ENCODE peak calls at places on chromosome 10, in four cellular contexts. L is fibroblast of the aortic adventitia, I is WTC11, A is fibroblast of pulmonary artery. M is an unnamed sample.

GRCh38 chr10:1309969-1310789 is 254.0 kb downstream of the WDR37 start:
- DNase-seq in L (no peak), I (peak; percentile 44), A (no peak), M (no peak)

GRCh38 chr10:77494789-77495541 is 142.6 kb downstream of the KCNMA1 start:
- DNase-seq in L (no peak), A (no peak), I (no peak), M (no peak)

GRCh38 chr10:113739031-113739430 is 12.5 kb upstream of the PLEKHS1 start:
- DNase-seq in I (no peak), L (no peak), A (no peak), M (no peak)

GRCh38 chr10:78664929-78665525 is 403.7 kb upstream of the ZMIZ1 start:
- DNase-seq in I (no peak), A (peak; percentile 66), L (peak; percentile 46), M (no peak)

GRCh38 chr10:86139066-86139657 is 227.4 kb downstream of the GRID1 start:
- DNase-seq in A (no peak), L (no peak), I (peak; percentile 72), M (no peak)

GRCh38 chr10:60238408-60239100 is 151.1 kb downstream of the ANK3 start:
- DNase-seq in L (peak; percentile 89), I (peak; percentile 36), A (peak; percentile 64), M (peak; percentile 34)

GRCh38 chr10:97090644-97091043 is 95.1 kb downstream of the SLIT1 start:
- DNase-seq in I (no peak), L (no peak), A (no peak), M (no peak)

GRCh38 chr10:35781643-35782035 is 139.5 kb upstream of the FZD8 start:
- DNase-seq in I (peak; percentile 60), A (peak; percentile 8), L (peak; percentile 32), M (no peak)

GRCh38 chr10:99331207-99331803 is 2.1 kb downstream of the CNNM1 start:
- DNase-seq in A (peak; percentile 19), L (no peak), I (no peak), M (no peak)

GRCh38 chr10:1715821-1716220 is 21.5 kb downstream of the ADARB2 start:
- DNase-seq in A (no peak), L (no peak), I (peak; percentile 60), M (peak; percentile 18)

GRCh38 chr10:29648983-29649268 is 14.2 kb upstream of the SVIL start:
- DNase-seq in L (peak; percentile 32), A (peak; percentile 42), I (no peak), M (no peak)

GRCh38 chr10:17430647-17431355 is 23.6 kb downstream of the ST8SIA6 start:
- DNase-seq in A (peak; percentile 84), I (peak; percentile 76), L (peak; percentile 83), M (peak; percentile 83)

GRCh38 chr10:99172130-99172738 is 63.4 kb downstream of the HPSE2 start:
- DNase-seq in I (peak; percentile 65), L (peak; percentile 0), A (peak; percentile 42), M (peak; percentile 22)

GRCh38 chr10:54139819-54140428 is 661.1 kb downstream of the PCDH15 start:
- DNase-seq in A (no peak), I (no peak), L (no peak), M (no peak)

GRCh38 chr10:12670004-12670403 is 320.7 kb downstream of the CAMK1D start:
- DNase-seq in L (no peak), A (no peak), I (no peak), M (no peak)

GRCh38 chr10:110918269-110918632 is 729 bp downstream of the BBIP1 start:
- DNase-seq in L (peak; percentile 94), A (peak; percentile 97), I (peak; percentile 98), M (peak; percentile 95)

GRCh38 chr10:131431541-131431940 is 120.0 kb upstream of the TCERG1L start:
- DNase-seq in A (no peak), I (no peak), L (no peak), M (no peak)

GRCh38 chr10:14571866-14572507 is 202.7 kb downstream of the FAM107B start:
- DNase-seq in I (no peak), L (peak; percentile 40), A (peak; percentile 60), M (peak; percentile 94)

GRCh38 chr10:132337019-132337418 is 5.0 kb downstream of the LRRC27 start:
- DNase-seq in A (no peak), L (no peak), I (no peak), M (no peak)

GRCh38 chr10:122276611-122277205 is 5.6 kb downstream of the BTBD16 start:
- DNase-seq in A (peak; percentile 57), L (peak; percentile 35), I (peak; percentile 32), M (no peak)

GRCh38 chr10:15313034-15313433 is 58.1 kb downstream of the FAM171A1 start:
- DNase-seq in I (no peak), L (peak; percentile 53), A (no peak), M (no peak)

GRCh38 chr10:9734218-9734617 is 1283.5 kb upstream of the CELF2 start:
- DNase-seq in I (no peak), A (no peak), L (no peak), M (no peak)

GRCh38 chr10:3948843-3949242 is 163.8 kb upstream of the KLF6 start:
- DNase-seq in I (no peak), A (peak; percentile 82), L (no peak), M (no peak)

GRCh38 chr10:79313911-79314439 is 33.3 kb upstream of the PPIF start:
- DNase-seq in A (no peak), L (no peak), I (no peak), M (no peak)

GRCh38 chr10:14263041-14263440 is 67.7 kb downstream of the FRMD4A start:
- DNase-seq in A (no peak), L (no peak), I (no peak), M (no peak)

GRCh38 chr10:44860811-44861751 is 50.1 kb upstream of the TMEM72 start:
- DNase-seq in L (peak; percentile 98), I (no peak), A (peak; percentile 65), M (no peak)

GRCh38 chr10:46006219-46006618 is 24.2 kb downstream of the NCOA4 start:
- DNase-seq in A (peak; percentile 49), I (no peak), L (peak; percentile 64), M (no peak)

GRCh38 chr10:3652886-3653285 is 132.1 kb downstream of the KLF6 start:
- DNase-seq in A (peak; percentile 31), L (peak; percentile 60), I (no peak), M (no peak)

GRCh38 chr10:77201135-77202111 is 436.2 kb downstream of the KCNMA1 start:
- DNase-seq in I (no peak), A (peak; percentile 29), L (peak; percentile 42), M (no peak)

GRCh38 chr10:2280713-2281112 is 543.4 kb upstream of the ADARB2 start:
- DNase-seq in I (no peak), L (no peak), A (no peak), M (no peak)

GRCh38 chr10:44259090-44259874 is 125.6 kb downstream of the CXCL12 start:
- DNase-seq in L (no peak), A (no peak), I (no peak), M (no peak)

DNA sequence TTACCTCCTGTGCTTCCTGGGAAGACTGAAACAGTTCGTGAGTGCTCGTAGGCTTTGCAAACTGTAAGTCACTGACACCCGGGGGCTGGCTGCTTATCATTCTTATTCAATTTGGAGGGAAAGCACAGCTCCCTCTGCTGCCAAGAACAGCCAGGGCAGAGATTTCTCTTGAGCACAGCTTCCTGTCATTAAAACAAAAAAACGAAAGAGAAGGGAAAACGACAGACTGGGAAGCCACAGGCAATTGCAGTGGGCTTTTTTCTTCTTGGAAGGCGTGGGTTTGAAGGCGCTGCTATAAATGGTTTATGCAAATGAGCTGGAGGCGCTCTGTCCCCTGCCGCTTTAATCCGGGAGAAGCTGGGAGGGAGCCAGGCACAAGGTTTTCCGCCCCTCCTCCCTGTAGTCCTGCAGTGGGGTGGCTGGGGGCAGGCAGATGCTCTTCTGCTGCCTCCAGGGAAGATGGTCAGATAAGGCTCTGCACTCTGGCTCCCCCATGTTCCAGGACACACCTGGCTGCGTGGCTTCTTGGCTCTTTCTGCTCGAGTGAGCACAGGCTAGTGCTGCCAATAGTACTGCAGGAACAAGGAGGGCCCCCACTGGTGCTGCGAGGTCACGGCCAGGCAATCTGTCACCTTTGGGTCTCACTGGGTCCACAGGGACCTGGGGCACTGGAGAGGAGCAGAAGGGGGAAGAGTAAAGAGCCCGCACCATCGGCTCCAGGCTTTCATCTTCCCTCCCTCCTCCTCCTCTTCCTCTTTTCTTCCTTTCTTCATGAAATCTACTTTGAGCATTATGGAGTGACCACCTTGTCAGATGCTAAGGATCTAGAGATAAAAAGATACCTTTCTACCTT is 49.5 kb downstream of the NEURL1 start:
- DNase-seq in I (peak; percentile 45), A (peak; percentile 59), L (peak; percentile 61), M (peak; percentile 25)
- TF ChIP-seq CTCF in I (no peak), A (peak; percentile 67), L (peak; percentile 64), M (peak; percentile 16)

GRCh38 chr10:107665459-107665858 is 501.0 kb upstream of the SORCS1 start:
- DNase-seq in I (no peak), L (no peak), A (no peak), M (no peak)
- TF ChIP-seq CTCF in I (no peak), L (no peak), A (no peak), M (no peak)

GRCh38 chr10:101618871-101619270 is 30.8 kb downstream of the DPCD start:
- DNase-seq in A (no peak), I (no peak), L (no peak), M (no peak)

GRCh38 chr10:101615760-101616116 is 27.6 kb downstream of the DPCD start:
- DNase-seq in L (no peak), I (no peak), A (no peak), M (no peak)

GRCh38 chr10:101616415-101617101 is 28.4 kb downstream of the DPCD start:
- DNase-seq in L (no peak), I (no peak), A (no peak), M (no peak)

GRCh38 chr10:101617824-101618568 is 29.9 kb downstream of the DPCD start:
- DNase-seq in L (no peak), A (no peak), I (no peak), M (no peak)

DNA sequence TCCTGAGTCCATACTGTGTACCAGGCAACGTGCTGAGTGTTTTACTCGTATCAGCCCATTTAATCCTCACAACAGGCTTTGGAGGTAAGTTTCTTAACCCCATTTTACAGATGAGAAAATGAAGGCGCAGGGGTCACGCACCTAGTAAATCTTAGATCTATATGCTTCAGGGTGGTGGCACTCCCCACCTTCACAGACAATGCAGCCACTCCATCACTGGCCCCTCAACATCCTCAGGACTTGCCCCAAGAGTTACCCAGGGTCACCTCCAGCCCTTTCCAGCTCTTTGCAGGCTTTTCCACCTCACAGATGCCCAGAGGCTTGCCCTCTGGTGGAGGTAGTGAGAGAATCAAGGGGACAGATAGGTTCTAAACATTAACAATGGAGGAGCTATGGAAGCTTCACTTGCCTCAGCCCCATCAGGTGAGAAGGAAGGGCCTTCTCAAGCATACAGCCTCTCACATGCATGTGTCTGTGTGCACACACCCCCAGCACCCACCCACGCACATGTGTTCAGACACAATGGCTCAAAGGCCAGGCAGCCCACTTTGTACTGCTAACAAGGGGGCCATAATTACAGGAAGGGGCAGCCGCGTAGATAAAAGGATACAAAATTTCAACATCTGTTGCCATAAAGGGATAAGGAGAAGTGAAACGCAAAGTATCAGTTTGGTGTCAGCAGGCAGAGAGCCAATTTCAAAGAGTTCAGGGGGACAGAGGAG is 29.1 kb downstream of the DPCD start:
- DNase-seq in I (no peak), A (no peak), L (no peak), M (no peak)
- TF ChIP-seq CTCF in I (no peak), A (peak; percentile 12), L (no peak), M (no peak)

GRCh38 chr10:125160856-125161569 is 650 bp upstream of the CTBP2 start:
- DNase-seq in I (peak; percentile 80), L (peak; percentile 80), A (peak; percentile 88), M (peak; percentile 87)

GRCh38 chr10:125159486-125159931 is 854 bp downstream of the CTBP2 start:
- DNase-seq in A (no peak), L (no peak), I (no peak), M (no peak)

GRCh38 chr10:125162181-125162906 is 2.0 kb upstream of the CTBP2 start:
- DNase-seq in A (no peak), I (peak; percentile 66), L (no peak), M (peak; percentile 38)

GRCh38 chr10:125159932-125160855 is at the start of gene CTBP2:
- DNase-seq in L (peak; percentile 51), A (peak; percentile 60), I (no peak), M (peak; percentile 61)

GRCh38 chr10:125161570-125162139 is 1.3 kb upstream of the CTBP2 start:
- DNase-seq in L (peak; percentile 67), A (no peak), I (no peak), M (no peak)
- TF ChIP-seq CTCF in L (no peak), A (peak; percentile 38), I (no peak), M (peak; percentile 43)